ENCODE peak calls at places on chromosomes 4 and X, in seven cellular contexts. V is ovary, G is suprapubic skin, J is K562, L is upper lobe of left lung, T is A549, R is GM12878. S is an unnamed sample.

GRCh38 chrX:38986586-38986985 is 185.3 kb downstream of the MID1IP1 start:
- DNase-seq in L (no peak), R (no peak), J (no peak), T (no peak), V (no peak), G (no peak), S (no peak)

GRCh38 chr4:173138636-173139035 is 30.0 kb upstream of the GALNT7 start:
- DNase-seq in V (no peak), J (no peak), G (no peak), T (no peak), R (no peak), L (no peak), S (no peak)

GRCh38 chr4:180372671-180373070 is 1870.5 kb upstream of the TENM3 start:
- DNase-seq in G (no peak), L (no peak), R (no peak), V (no peak), T (no peak), J (no peak), S (no peak)

GRCh38 chr4:3302164-3302785 is 9.5 kb downstream of the RGS12 start:
- DNase-seq in G (no peak), L (no peak), V (no peak), J (no peak), T (no peak), R (peak), S (no peak)

GRCh38 chrX:97070346-97070745 is 186.6 kb downstream of the RPA4 start:
- DNase-seq in R (no peak), V (no peak), G (no peak), J (no peak), T (no peak), L (no peak), S (no peak)

GRCh38 chr4:65893957-65894755 is 223.9 kb upstream of the EPHA5 start:
- DNase-seq in V (no peak), T (no peak), R (no peak), G (no peak), L (no peak), J (no peak), S (no peak)

GRCh38 chr4:152106113-152106763 is 345.4 kb upstream of the GATB start:
- DNase-seq in T (peak), L (peak), J (no peak), R (no peak), G (peak), V (peak), S (peak)

GRCh38 chrX:134746379-134746723 is 88.1 kb upstream of the PLAC1 start:
- DNase-seq in T (no peak), R (no peak), G (no peak), L (no peak), V (no peak), J (no peak), S (no peak)

GRCh38 chrX:83658731-83659130 is 150.6 kb downstream of the POU3F4 start:
- DNase-seq in L (no peak), T (peak), V (no peak), G (no peak), R (no peak), J (no peak), S (no peak)

GRCh38 chr4:183808102-183808466 is 97.0 kb upstream of the STOX2 start:
- DNase-seq in J (no peak), T (no peak), G (no peak), V (no peak), R (no peak), L (no peak), S (no peak)

GRCh38 chrX:115388879-115389278 is 99.4 kb downstream of the LUZP4 start:
- DNase-seq in L (no peak), G (no peak), J (no peak), T (no peak), V (no peak), R (no peak), S (no peak)

GRCh38 chr4:89305028-89305427 is 2.6 kb downstream of the GPRIN3 start:
- DNase-seq in G (no peak), L (no peak), V (no peak), T (no peak), R (no peak), J (no peak), S (no peak)

GRCh38 chr4:138761638-138762205 is 253.9 kb upstream of the NOCT start:
- DNase-seq in V (no peak), R (no peak), G (no peak), J (no peak), L (no peak), T (no peak), S (no peak)

GRCh38 chr4:78441786-78442185 is 109.8 kb upstream of the ANXA3 start:
- DNase-seq in T (no peak), L (no peak), R (no peak), G (no peak), J (no peak), V (no peak), S (no peak)

GRCh38 chr4:82578935-82579334 is 17.1 kb upstream of the TMEM150C start:
- DNase-seq in L (no peak), T (no peak), V (no peak), G (no peak), J (no peak), R (no peak), S (no peak)

GRCh38 chrX:137926090-137926489 is 360.2 kb downstream of the ZIC3 start:
- DNase-seq in V (no peak), J (no peak), T (no peak), L (no peak), G (no peak), R (no peak), S (no peak)

GRCh38 chr4:108191269-108191914 is 22.7 kb upstream of the LEF1 start:
- DNase-seq in T (no peak), V (no peak), R (no peak), L (no peak), G (no peak), J (no peak), S (no peak)

GRCh38 chr4:15848191-15848842 is 70.2 kb downstream of the CD38 start:
- DNase-seq in V (no peak), L (no peak), T (no peak), G (no peak), R (no peak), J (no peak), S (no peak)

GRCh38 chr4:105208556-105208955 is 61.9 kb downstream of the TET2 start:
- DNase-seq in R (no peak), V (no peak), T (no peak), J (no peak), L (no peak), G (no peak), S (no peak)

GRCh38 chrX:79515529-79515928 is 148.4 kb upstream of the ITM2A start:
- DNase-seq in J (no peak), R (no peak), L (no peak), G (no peak), T (no peak), V (no peak), S (no peak)

GRCh38 chr4:16607693-16608092 is 290.8 kb downstream of the LDB2 start:
- DNase-seq in T (no peak), G (no peak), J (no peak), R (no peak), L (no peak), V (no peak), S (no peak)

GRCh38 chr4:88830576-88830975 is 132.9 kb upstream of the NAP1L5 start:
- DNase-seq in L (no peak), V (no peak), T (no peak), G (no peak), R (no peak), J (no peak), S (no peak)

GRCh38 chrX:154382483-154383069 is 3.5 kb downstream of the EMD start:
- DNase-seq in V (peak), J (no peak), R (no peak), L (no peak), G (no peak), T (no peak), S (no peak)
- TF ChIP-seq EP300 in V (no peak), J (no peak), R (no peak), L (no peak), G (no peak), T (no peak), S (peak)

DNA sequence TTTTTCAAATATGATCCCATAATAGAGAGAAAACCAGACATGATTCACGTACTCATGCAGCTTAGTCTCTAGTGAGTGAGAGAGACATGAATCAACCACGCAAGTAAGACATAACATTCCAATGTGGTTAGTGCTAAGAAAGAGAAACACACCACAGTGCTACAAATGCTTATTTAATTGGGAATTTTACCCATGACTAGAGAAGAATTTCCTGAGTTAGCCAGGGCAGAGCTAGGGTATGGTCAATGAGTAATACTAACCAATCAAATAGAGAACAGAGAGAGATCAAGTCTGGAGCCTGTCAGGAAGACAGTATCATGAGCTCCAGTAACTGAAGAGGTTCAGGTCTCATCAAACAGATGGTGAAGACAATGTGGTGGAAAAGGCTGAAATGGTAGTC is 495.2 kb downstream of the PDGFC start:
- DNase-seq in R (no peak), G (no peak), T (peak), L (no peak), J (no peak), V (no peak), S (no peak)
- TF ChIP-seq EP300 in R (no peak), G (no peak), T (no peak), L (no peak), J (no peak), V (no peak), S (no peak)

DNA sequence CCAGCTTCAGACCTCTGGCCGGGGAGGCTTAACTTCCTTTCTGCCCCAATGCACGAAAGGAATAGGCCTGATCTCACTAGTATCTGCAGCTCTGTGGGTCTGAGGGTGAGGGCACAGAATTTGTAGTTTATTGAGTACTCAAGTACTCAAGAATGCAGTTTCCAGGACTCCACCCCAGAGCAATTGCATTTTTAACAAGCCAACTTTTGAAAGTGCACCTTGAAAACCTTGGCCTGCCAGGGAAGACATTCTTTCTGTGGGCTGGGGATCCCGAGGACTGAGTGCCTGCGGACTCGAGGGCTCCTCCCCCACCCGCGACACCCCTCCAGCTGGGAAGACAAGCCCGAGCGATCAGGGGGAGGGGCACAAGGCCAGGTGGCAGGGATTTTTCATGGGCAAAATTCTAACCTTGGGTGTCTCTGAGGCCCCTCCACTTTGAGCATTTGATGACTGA is 22.4 kb downstream of the RS1 start:
- DNase-seq in G (no peak), T (no peak), V (no peak), R (no peak), J (no peak), L (peak), S (no peak)
- TF ChIP-seq EP300 in G (no peak), T (no peak), V (no peak), R (no peak), J (no peak), L (peak), S (no peak)

DNA sequence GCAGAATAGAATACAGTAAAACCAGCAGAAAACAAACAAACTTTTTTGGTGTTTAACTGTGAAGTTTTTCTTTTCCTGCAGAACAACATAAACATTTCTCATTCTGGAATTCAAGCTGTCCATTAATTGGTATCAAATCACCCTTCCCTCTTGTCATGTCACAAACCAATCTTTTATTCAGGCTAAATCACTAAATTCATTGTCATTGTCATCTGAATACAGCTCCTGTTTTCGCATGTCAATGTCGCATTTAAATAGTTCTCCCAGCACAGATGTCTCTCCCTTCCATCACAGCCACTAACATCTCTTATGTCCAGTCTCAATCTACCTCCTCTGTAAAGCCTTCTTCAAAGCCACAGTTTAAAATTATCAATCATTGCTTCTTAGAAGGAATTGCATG is 192.1 kb upstream of the PCDH10 start:
- DNase-seq in L (no peak), T (no peak), G (no peak), V (no peak), R (no peak), J (no peak), S (no peak)
- TF ChIP-seq EP300 in L (no peak), T (no peak), G (no peak), V (no peak), R (no peak), J (no peak), S (no peak)

GRCh38 chr4:48910511-48910910 is 3.9 kb upstream of the OCIAD2 start:
- DNase-seq in G (no peak), R (no peak), V (no peak), T (no peak), L (no peak), J (no peak), S (no peak)

GRCh38 chr4:48909697-48910096 is 3.1 kb upstream of the OCIAD2 start:
- DNase-seq in J (no peak), L (no peak), G (no peak), V (no peak), R (no peak), T (peak), S (no peak)

GRCh38 chr4:48914311-48914710 is 7.7 kb upstream of the OCIAD2 start:
- DNase-seq in R (no peak), V (no peak), L (no peak), T (no peak), J (no peak), G (no peak), S (no peak)

GRCh38 chr4:48912349-48912748 is 5.8 kb upstream of the OCIAD2 start:
- DNase-seq in G (no peak), L (no peak), V (no peak), T (no peak), R (no peak), J (no peak), S (no peak)

DNA sequence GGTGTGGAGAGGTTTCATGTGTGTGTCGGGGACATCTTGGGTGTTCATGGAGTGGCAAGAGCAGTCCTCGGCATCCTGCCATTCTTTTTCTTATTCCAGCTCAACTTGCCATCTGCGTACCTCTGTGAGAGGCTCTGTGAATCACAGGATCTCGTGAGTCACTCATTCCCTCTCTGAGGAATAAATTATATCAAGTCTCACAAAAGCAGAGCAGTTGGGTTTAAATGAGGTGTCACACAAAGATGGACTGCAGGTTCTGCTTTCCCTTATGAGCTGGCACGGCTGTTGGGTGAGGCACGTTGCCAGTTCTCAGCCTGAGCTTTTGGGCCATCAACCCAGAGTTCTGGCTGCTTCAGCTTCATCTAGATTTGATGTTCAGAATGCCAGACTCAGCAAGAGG is 6.8 kb upstream of the OCIAD2 start:
- DNase-seq in J (no peak), R (no peak), L (no peak), T (no peak), G (no peak), V (no peak), S (no peak)
- TF ChIP-seq EP300 in J (no peak), R (no peak), L (no peak), T (no peak), G (no peak), V (no peak), S (no peak)

GRCh38 chr4:90730752-90731151 is 603.6 kb downstream of the CCSER1 start:
- DNase-seq in R (no peak), J (no peak), V (no peak), L (no peak), G (no peak), T (no peak), S (no peak)

GRCh38 chr4:90733211-90733610 is 606.0 kb downstream of the CCSER1 start:
- DNase-seq in J (no peak), T (no peak), L (no peak), V (no peak), G (no peak), R (no peak), S (no peak)

GRCh38 chr4:90727938-90728337 is 600.7 kb downstream of the CCSER1 start:
- DNase-seq in J (no peak), R (no peak), G (no peak), T (peak), L (no peak), V (no peak), S (no peak)
- TF ChIP-seq EP300 in J (no peak), R (no peak), G (no peak), T (no peak), L (no peak), V (no peak), S (no peak)

GRCh38 chr4:148540622-148541326 is 98.6 kb upstream of the NR3C2 start:
- DNase-seq in J (no peak), R (no peak), V (no peak), G (no peak), L (no peak), T (no peak), S (no peak)
- TF ChIP-seq EP300 in J (no peak), R (no peak), V (no peak), G (no peak), L (no peak), T (no peak), S (no peak)

GRCh38 chrX:153927936-153928760 is 2.1 kb upstream of the ARHGAP4 start:
- DNase-seq in G (peak), J (peak), T (peak), V (peak), R (peak), L (peak), S (peak)
- TF ChIP-seq EP300 in G (no peak), J (no peak), T (no peak), V (no peak), R (no peak), L (no peak), S (peak)

DNA sequence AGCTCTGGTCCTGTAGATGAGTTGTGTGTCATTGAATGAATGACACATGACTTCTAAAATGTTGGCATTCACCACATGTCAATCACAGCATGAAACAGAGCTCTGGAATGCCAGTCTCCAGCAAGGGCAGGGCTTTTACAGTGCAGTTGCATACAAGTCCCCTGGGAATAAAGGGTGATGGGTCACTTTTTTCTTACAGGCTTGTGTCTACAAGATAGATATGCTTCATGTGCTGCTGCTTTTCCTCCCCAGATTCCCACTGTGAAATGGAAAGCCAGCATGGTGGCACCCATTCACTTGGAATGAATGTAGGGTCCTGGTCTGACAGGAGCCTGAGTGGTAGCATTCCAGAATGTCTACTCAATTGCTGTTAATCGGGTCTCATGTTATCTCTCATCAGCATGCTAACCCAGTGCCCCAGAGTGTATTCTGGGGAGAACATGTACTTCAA is 159.1 kb upstream of the KIT start:
- DNase-seq in R (no peak), L (no peak), J (no peak), V (no peak), G (no peak), T (no peak), S (no peak)
- TF ChIP-seq EP300 in R (no peak), L (no peak), J (no peak), V (no peak), G (no peak), T (no peak), S (no peak)

S was measured in tibial nerve.